ENCODE peak calls at places on chromosome 14, in eight cellular contexts. G, D, P, V, W, Q, O and M are unnamed samples.

GRCh38 chr14:40058916-40059897 is 627.0 kb upstream of the FBXO33 start:
- DNase-seq in O (no peak), Q (no peak), D (no peak), V (no peak), G (no peak), W (no peak), P (no peak), M (no peak)

GRCh38 chr14:92362781-92363235 is 39.8 kb downstream of the SLC24A4 start:
- DNase-seq in P (no peak), Q (no peak), D (no peak), V (no peak), W (no peak), O (no peak), G (peak), M (no peak)

GRCh38 chr14:92728781-92729364 is 19.6 kb downstream of the LGMN start:
- DNase-seq in W (no peak), O (no peak), D (no peak), P (no peak), V (peak), G (no peak), Q (peak), M (peak)

GRCh38 chr14:77838756-77839565 is 39.1 kb downstream of the ADCK1 start:
- DNase-seq in O (no peak), G (no peak), P (no peak), D (no peak), V (peak), Q (no peak), W (no peak), M (no peak)

GRCh38 chr14:32249780-32250179 is 46.7 kb upstream of the RNU6-8 start:
- DNase-seq in G (no peak), V (no peak), Q (no peak), P (no peak), O (no peak), D (no peak), W (no peak), M (no peak)

GRCh38 chr14:100025111-100025510 is 40.1 kb upstream of the EVL start:
- DNase-seq in G (no peak), D (no peak), P (no peak), Q (peak), W (peak), O (no peak), V (peak), M (peak)

GRCh38 chr14:99860219-99860618 is 67.0 kb downstream of the EML1 start:
- DNase-seq in D (no peak), W (no peak), O (no peak), V (no peak), P (no peak), G (no peak), Q (no peak), M (no peak)

GRCh38 chr14:63964063-63964462 is 111.3 kb downstream of the SYNE2 start:
- DNase-seq in W (no peak), D (no peak), P (no peak), V (no peak), O (no peak), G (no peak), Q (no peak), M (no peak)

GRCh38 chr14:102374264-102374663 is 11.5 kb downstream of the TECPR2 start:
- DNase-seq in O (no peak), P (no peak), W (no peak), D (no peak), Q (no peak), V (no peak), G (no peak), M (no peak)

GRCh38 chr14:101226265-101226602 is 322.7 kb upstream of the RTL1 start:
- DNase-seq in D (no peak), G (no peak), P (no peak), W (no peak), V (no peak), Q (no peak), O (no peak), M (no peak)

GRCh38 chr14:50344116-50344775 is 32.1 kb downstream of the DMAC2L start:
- DNase-seq in G (no peak), W (no peak), O (no peak), Q (no peak), P (no peak), V (no peak), D (no peak), M (peak)

GRCh38 chr14:90968025-90968424 is 92.4 kb downstream of the RPS6KA5 start:
- DNase-seq in D (no peak), P (no peak), G (peak), Q (no peak), V (no peak), W (no peak), O (no peak), M (no peak)

GRCh38 chr14:24058260-24058950 is 6.6 kb downstream of the CARMIL3 start:
- DNase-seq in O (no peak), Q (no peak), P (peak), G (peak), V (peak), D (no peak), W (peak), M (peak)

GRCh38 chr14:22796087-22796707 is 19.0 kb downstream of the SLC7A7 start:
- DNase-seq in P (no peak), V (no peak), D (no peak), W (peak), O (no peak), G (no peak), Q (no peak), M (peak)

GRCh38 chr14:53295985-53296582 is 143.0 kb upstream of the DDHD1 start:
- DNase-seq in V (no peak), O (no peak), G (no peak), W (peak), D (no peak), Q (no peak), P (no peak), M (peak)

GRCh38 chr14:66272221-66272620 is 213.9 kb upstream of the CCDC196 start:
- DNase-seq in D (no peak), Q (no peak), W (no peak), O (no peak), P (no peak), G (no peak), V (no peak), M (no peak)

GRCh38 chr14:39395555-39396254 is 36.5 kb downstream of the FBXO33 start:
- DNase-seq in O (no peak), V (no peak), D (no peak), Q (no peak), P (no peak), W (no peak), G (no peak), M (no peak)

GRCh38 chr14:33393895-33394405 is 455.3 kb downstream of the NPAS3 start:
- DNase-seq in O (no peak), P (no peak), Q (no peak), V (no peak), D (no peak), G (no peak), W (no peak), M (no peak)

GRCh38 chr14:75518625-75519024 is 3.6 kb upstream of the BATF start:
- DNase-seq in G (no peak), P (no peak), Q (no peak), D (no peak), W (peak), O (no peak), V (no peak), M (peak)

GRCh38 chr14:42508209-42508946 is 901.7 kb downstream of the LRFN5 start:
- DNase-seq in W (no peak), G (no peak), Q (no peak), D (no peak), O (no peak), V (no peak), P (no peak), M (no peak)

GRCh38 chr14:52650774-52651173 is 44.6 kb downstream of the ERO1A start:
- DNase-seq in D (no peak), G (no peak), V (no peak), P (no peak), O (no peak), W (no peak), Q (no peak), M (no peak)

GRCh38 chr14:66857867-66858266 is 331.4 kb upstream of the GARIN2 start:
- DNase-seq in O (no peak), V (no peak), W (no peak), D (no peak), P (no peak), Q (no peak), G (no peak), M (no peak)

GRCh38 chr14:73753887-73754880 is 40.0 kb upstream of the PNMA1 start:
- DNase-seq in O (no peak), D (no peak), G (peak), Q (no peak), V (no peak), P (no peak), W (peak), M (peak)

DNA sequence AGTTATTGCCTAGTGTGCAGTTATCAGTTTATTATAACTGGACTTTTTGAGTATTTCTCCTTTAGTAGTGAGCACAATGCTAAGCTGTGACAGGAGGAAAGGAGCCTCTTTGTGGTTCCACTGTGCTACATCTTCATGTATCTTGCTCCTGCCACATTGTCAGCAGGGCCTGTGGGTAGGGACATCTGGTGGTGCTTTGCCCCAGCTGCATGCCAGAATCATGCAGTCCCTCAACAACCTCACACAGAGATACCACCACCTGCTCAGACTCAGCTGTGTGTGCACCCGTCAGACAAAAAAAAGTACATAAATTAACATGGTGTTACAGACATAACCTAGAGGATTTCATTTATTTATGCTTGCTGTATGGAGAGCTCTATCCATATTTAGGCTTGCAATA is 51.1 kb downstream of the MIS18BP1 start:
- DNase-seq in Q (no peak), P (no peak), W (peak), G (no peak), D (no peak), O (no peak), V (peak), M (peak)
- TF ChIP-seq CTCF in Q (peak), P (no peak), W (peak), G (no peak), D (no peak), O (no peak), V (peak), M (peak)

DNA sequence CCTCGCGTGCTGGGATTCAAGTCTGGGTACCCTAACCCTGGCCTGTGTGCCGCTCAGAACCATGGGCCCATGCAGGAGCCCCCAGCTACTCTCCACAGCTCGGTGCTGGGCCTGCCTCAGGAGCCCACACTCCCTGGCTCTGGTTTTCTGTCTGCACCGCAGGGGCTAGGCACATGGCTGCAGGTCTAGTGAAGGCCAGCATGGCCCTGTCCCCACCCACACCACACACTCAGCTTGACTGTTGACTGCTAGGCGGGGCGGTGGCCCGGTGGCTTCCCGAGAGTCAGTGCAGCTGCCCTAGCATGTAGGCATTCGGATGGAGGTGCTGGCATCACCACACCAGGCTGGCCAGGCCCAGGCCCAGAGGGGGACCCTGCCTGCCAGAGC is 7.9 kb downstream of the INF2 start:
- DNase-seq in O (no peak), G (no peak), W (no peak), P (no peak), Q (no peak), D (no peak), V (no peak), M (no peak)
- H3K4me3 ChIP-seq in O (no peak), G (no peak), W (no peak), P (no peak), Q (no peak), D (no peak), V (no peak), M (no peak)

GRCh38 chr14:70036665-70037064 is 152.1 kb downstream of the SLC8A3 start:
- DNase-seq in P (no peak), V (no peak), W (no peak), Q (no peak), G (no peak), O (no peak), D (no peak), M (no peak)
- TF ChIP-seq CTCF in P (no peak), V (no peak), W (peak), Q (no peak), G (no peak), O (no peak), D (no peak), M (no peak)

GRCh38 chr14:105944632-105945610 is 418.5 kb downstream of the TMEM121 start:
- DNase-seq in O (no peak), D (no peak), P (no peak), V (peak), G (no peak), W (no peak), Q (peak), M (peak)
- H3K4me3 ChIP-seq in O (no peak), D (no peak), P (no peak), V (no peak), G (no peak), W (no peak), Q (no peak), M (peak)

DNA sequence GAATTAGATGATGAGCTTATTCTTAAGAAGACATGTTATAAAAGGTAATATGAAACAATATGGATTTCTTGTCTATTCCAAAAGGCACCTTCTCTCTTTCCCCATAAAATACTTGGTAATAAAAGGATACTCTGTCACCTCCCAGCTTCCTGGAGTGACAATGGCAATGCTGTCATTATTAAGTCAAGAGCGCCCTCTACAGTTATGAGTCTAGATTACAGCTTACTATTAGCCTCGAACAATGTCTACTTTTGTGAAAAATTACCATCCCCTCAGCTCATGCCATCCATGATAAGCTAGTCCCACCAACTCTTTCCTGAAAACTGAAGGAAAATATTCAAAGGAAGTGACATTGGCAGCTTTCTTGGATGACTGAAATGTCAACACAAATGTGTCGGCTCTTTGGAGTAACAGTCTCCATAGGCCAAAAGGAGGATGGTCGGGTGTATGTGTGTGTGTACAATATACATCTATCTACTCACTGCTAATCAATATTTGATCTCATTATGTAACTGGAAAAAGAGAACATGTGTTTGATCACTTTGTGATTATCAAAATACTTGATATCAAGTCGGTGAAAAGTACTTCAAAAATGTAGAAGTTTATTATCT is 48.7 kb upstream of the CDKN3 start:
- DNase-seq in Q (no peak), P (no peak), W (peak), D (no peak), G (peak), V (no peak), O (no peak), M (peak)
- TF ChIP-seq CTCF in Q (peak), P (peak), W (peak), D (peak), G (peak), V (peak), O (peak), M (peak)

DNA sequence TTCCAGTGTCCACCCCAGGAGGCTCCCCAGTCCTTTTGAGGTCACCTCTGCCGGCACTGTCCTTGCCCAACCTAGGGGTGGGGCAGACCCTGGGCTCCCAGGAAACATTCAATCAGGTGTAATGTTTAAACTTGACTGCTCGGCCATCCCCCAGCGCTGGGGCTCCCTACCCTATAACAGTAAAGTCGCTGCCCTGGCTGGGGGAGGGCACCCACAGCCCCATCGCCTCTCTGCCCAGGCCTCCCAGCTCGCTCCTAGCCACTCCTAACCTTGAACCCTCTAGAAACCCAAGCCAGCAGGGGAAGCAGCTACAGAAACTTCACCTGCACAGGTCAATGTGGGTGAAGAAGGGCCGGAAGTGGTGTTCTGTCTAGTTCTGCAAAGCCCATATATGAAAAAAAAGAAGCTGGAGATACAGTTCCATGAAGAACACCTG is 1.3 kb downstream of the CLMN start:
- DNase-seq in P (no peak), D (no peak), O (no peak), V (no peak), W (peak), G (no peak), Q (no peak), M (peak)
- H3K4me3 ChIP-seq in P (peak), D (peak), O (no peak), V (no peak), W (peak), G (no peak), Q (peak), M (peak)

DNA sequence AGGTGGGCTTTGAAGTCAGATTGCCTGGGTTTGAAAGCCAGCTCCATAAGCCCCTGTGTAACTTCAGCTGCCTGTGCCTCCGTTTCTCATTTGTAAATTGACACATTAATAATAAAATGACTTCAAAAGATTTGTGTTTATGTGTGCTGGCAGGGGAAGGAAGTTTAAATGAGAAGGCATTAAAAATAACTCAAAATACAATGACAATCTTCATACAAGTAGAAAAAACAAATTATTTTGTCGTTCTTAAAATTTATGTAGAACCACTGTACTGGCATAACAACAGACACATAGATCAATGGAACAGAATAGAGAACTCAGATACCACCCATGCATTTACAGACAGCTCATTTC is 83.0 kb downstream of the PPM1A start:
- DNase-seq in G (no peak), V (no peak), W (no peak), D (no peak), Q (no peak), O (no peak), P (no peak), M (no peak)
- TF ChIP-seq CTCF in G (no peak), V (no peak), W (peak), D (no peak), Q (no peak), O (no peak), P (no peak), M (no peak)

DNA sequence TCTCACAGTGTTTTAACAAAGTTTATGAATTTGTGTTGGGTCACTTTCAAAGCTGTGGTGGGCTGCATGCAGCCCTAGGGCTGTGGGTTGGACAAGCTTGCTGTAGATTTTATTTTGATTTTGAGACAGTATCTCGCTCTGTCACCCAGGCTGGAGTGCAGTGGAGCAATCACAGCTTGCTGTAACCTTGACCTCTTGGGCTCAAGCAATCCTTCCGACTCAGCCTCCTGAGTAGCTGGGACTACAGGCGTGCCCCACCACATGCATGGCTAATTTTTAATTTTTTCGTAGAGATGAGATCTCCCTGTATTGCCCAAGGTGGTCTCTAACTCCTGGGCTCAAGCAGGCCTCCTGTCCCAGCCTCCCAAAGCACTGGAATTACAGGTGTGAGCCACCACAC is 5.4 kb downstream of the MARK3 start:
- DNase-seq in O (no peak), P (no peak), D (no peak), G (no peak), W (no peak), Q (no peak), V (no peak), M (no peak)
- H3K4me3 ChIP-seq in O (no peak), P (no peak), D (no peak), G (no peak), W (no peak), Q (no peak), V (no peak), M (no peak)

DNA sequence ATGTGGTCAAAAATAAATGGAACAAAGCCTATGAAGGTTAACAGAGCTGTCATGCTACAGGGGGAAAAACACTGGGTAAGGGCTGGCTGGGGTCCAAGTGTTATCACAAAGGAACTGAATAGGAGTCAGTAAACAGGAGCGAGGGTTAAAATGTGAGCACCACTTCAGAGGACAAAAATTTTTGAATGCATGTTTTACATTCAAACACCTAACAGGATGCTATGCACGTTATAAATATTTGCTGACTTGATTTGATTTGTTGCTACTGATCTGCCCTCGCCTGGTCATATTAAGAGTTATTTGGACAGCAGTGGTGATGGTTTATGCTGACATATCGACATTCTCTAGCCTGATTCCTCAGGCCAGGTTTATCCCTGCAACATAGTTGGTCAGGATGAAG is 7.4 kb upstream of the KTN1 start:
- DNase-seq in Q (no peak), D (no peak), V (no peak), P (no peak), O (no peak), W (no peak), G (no peak), M (no peak)
- TF ChIP-seq CTCF in Q (no peak), D (no peak), V (no peak), P (no peak), O (no peak), W (no peak), G (no peak), M (no peak)